ENCODE peak calls at places on chromosome 9, in six cellular contexts. One of them, this sample, is unnamed.

GRCh38 chr9:117412841-117413240 is 2.0 kb downstream of the ASTN2 start:
- DNase-seq in stimulated activated CD8-positive, alpha-beta memory T cell treated with anti-CD3 and anti-CD28 coated beads, Interleukin-15, amount 100 ng/mL, for 1 hour: no peak
- DNase-seq in COR-L47: no peak
- DNase-seq in GM12892: peak
- DNase-seq in lung: no peak
- DNase-seq in ecto neural progenitor cell: peak
- DNase-seq in this sample: no peak

GRCh38 chr9:86843182-86843581 is 104.1 kb downstream of the GAS1 start:
- DNase-seq in lung: no peak
- DNase-seq in ecto neural progenitor cell: no peak
- DNase-seq in COR-L47: no peak
- DNase-seq in stimulated activated CD8-positive, alpha-beta memory T cell treated with anti-CD3 and anti-CD28 coated beads, Interleukin-15, amount 100 ng/mL, for 1 hour: no peak
- DNase-seq in GM12892: no peak
- DNase-seq in this sample: no peak

GRCh38 chr9:136685792-136686533 is 1.3 kb downstream of the AGPAT2 start:
- DNase-seq in lung: no peak
- DNase-seq in ecto neural progenitor cell: no peak
- DNase-seq in GM12892: no peak
- DNase-seq in COR-L47: no peak
- DNase-seq in stimulated activated CD8-positive, alpha-beta memory T cell treated with anti-CD3 and anti-CD28 coated beads, Interleukin-15, amount 100 ng/mL, for 1 hour: no peak
- DNase-seq in this sample: no peak

GRCh38 chr9:75039006-75039405 is 10.9 kb upstream of the CARNMT1 start:
- DNase-seq in ecto neural progenitor cell: no peak
- DNase-seq in GM12892: no peak
- DNase-seq in stimulated activated CD8-positive, alpha-beta memory T cell treated with anti-CD3 and anti-CD28 coated beads, Interleukin-15, amount 100 ng/mL, for 1 hour: no peak
- DNase-seq in COR-L47: no peak
- DNase-seq in lung: no peak
- DNase-seq in this sample: no peak

GRCh38 chr9:121807069-121807917 is 155.9 kb downstream of the DAB2IP start:
- DNase-seq in ecto neural progenitor cell: no peak
- DNase-seq in stimulated activated CD8-positive, alpha-beta memory T cell treated with anti-CD3 and anti-CD28 coated beads, Interleukin-15, amount 100 ng/mL, for 1 hour: no peak
- DNase-seq in lung: no peak
- DNase-seq in GM12892: no peak
- DNase-seq in COR-L47: no peak
- DNase-seq in this sample: no peak

GRCh38 chr9:89477811-89478583 is 19.9 kb downstream of the SEMA4D start:
- DNase-seq in stimulated activated CD8-positive, alpha-beta memory T cell treated with anti-CD3 and anti-CD28 coated beads, Interleukin-15, amount 100 ng/mL, for 1 hour: no peak
- DNase-seq in ecto neural progenitor cell: no peak
- DNase-seq in GM12892: no peak
- DNase-seq in COR-L47: no peak
- DNase-seq in lung: no peak
- DNase-seq in this sample: no peak

GRCh38 chr9:3992924-3993323 is 306.9 kb downstream of the GLIS3 start:
- DNase-seq in lung: no peak
- DNase-seq in GM12892: no peak
- DNase-seq in stimulated activated CD8-positive, alpha-beta memory T cell treated with anti-CD3 and anti-CD28 coated beads, Interleukin-15, amount 100 ng/mL, for 1 hour: no peak
- DNase-seq in ecto neural progenitor cell: no peak
- DNase-seq in COR-L47: no peak
- DNase-seq in this sample: no peak

GRCh38 chr9:108234811-108235210 is 621.0 kb downstream of the ACTL7B start:
- DNase-seq in ecto neural progenitor cell: no peak
- DNase-seq in lung: no peak
- DNase-seq in stimulated activated CD8-positive, alpha-beta memory T cell treated with anti-CD3 and anti-CD28 coated beads, Interleukin-15, amount 100 ng/mL, for 1 hour: no peak
- DNase-seq in GM12892: no peak
- DNase-seq in COR-L47: no peak
- DNase-seq in this sample: no peak

This sample was measured in right atrium auricular region.